ENCODE peak calls at places on chromosome 4, in six cellular contexts. U is right atrium auricular region, S is transverse colon, K is lower lobe of right lung, W is A673, O is HCT116. G is an unnamed sample. For H3K9me3, the result is how much of the 10 kb centered on the place peaks cover.

GRCh38 chr4:85784348-85784747 is 309.4 kb downstream of the ARHGAP24 start:
- DNase-seq in S (no peak), K (no peak), W (no peak), U (no peak), O (no peak), G (no peak)

GRCh38 chr4:14667624-14668295 is 334.5 kb upstream of the CPEB2 start:
- DNase-seq in K (no peak), W (peak), U (no peak), O (no peak), S (no peak), G (no peak)

GRCh38 chr4:3136454-3136853 is 62.0 kb downstream of the HTT start:
- DNase-seq in U (no peak), K (no peak), S (no peak), O (no peak), W (peak), G (no peak)

GRCh38 chr4:13763707-13764106 is 136.2 kb upstream of the BOD1L1 start:
- DNase-seq in W (no peak), K (no peak), U (no peak), O (no peak), S (no peak), G (no peak)

GRCh38 chr4:38856524-38857337 is at the start of gene TLR6:
- DNase-seq in W (peak), O (peak), S (peak), K (no peak), U (no peak), G (peak)

GRCh38 chr4:88830576-88830975 is 132.9 kb upstream of the NAP1L5 start:
- DNase-seq in W (no peak), U (no peak), K (no peak), S (no peak), O (no peak), G (no peak)

GRCh38 chr4:136863756-136864155 is 668.5 kb downstream of the PCDH18 start:
- DNase-seq in W (peak), K (no peak), U (no peak), O (peak), S (no peak), G (no peak)

GRCh38 chr4:8070751-8071718 is 87.6 kb downstream of the ABLIM2 start:
- DNase-seq in U (no peak), S (no peak), K (peak), O (no peak), W (peak), G (no peak)

GRCh38 chr4:153344131-153345010 is at the start of gene MND1:
- DNase-seq in S (peak), K (peak), U (peak), W (peak), O (peak), G (peak)

GRCh38 chr4:11281720-11282119 is 147.0 kb downstream of the HS3ST1 start:
- DNase-seq in S (no peak), U (no peak), K (no peak), O (no peak), W (no peak), G (no peak)

GRCh38 chr4:186957952-186958555 is 234.4 kb upstream of the FAT1 start:
- DNase-seq in W (no peak), O (no peak), K (no peak), S (no peak), U (no peak), G (no peak)

GRCh38 chr4:42497142-42497541 is 99.9 kb downstream of the SHISA3 start:
- DNase-seq in U (no peak), S (no peak), W (no peak), O (no peak), K (no peak), G (no peak)

GRCh38 chr4:88779431-88779830 is 81.8 kb upstream of the NAP1L5 start:
- DNase-seq in W (peak), K (no peak), U (no peak), S (no peak), O (no peak), G (no peak)

GRCh38 chr4:147874109-147874508 is 142.2 kb downstream of the ARHGAP10 start:
- DNase-seq in K (no peak), U (no peak), W (no peak), O (no peak), S (no peak), G (no peak)

GRCh38 chr4:141027421-141027820 is 105.8 kb downstream of the RNF150 start:
- DNase-seq in W (no peak), K (no peak), O (no peak), S (no peak), U (no peak), G (no peak)

GRCh38 chr4:187090401-187090800 is 366.7 kb upstream of the FAT1 start:
- DNase-seq in O (no peak), U (no peak), W (no peak), S (no peak), K (no peak), G (no peak)

GRCh38 chr4:39410415-39410814 is 3.7 kb downstream of the KLB start:
- DNase-seq in O (no peak), K (no peak), S (no peak), W (no peak), U (no peak), G (no peak)

GRCh38 chr4:136927172-136927571 is 605.1 kb downstream of the PCDH18 start:
- DNase-seq in K (no peak), O (peak), U (no peak), W (no peak), S (no peak), G (no peak)

GRCh38 chr4:2733844-2734574 is 22.1 kb downstream of the TNIP2 start:
- DNase-seq in K (no peak), S (no peak), U (no peak), O (no peak), W (no peak), G (no peak)

GRCh38 chr4:6885953-6886557 is 23.6 kb upstream of the TBC1D14 start:
- DNase-seq in K (peak), W (peak), U (peak), O (no peak), S (no peak), G (no peak)

GRCh38 chr4:92334716-92335350 is 31.1 kb downstream of the GRID2 start:
- DNase-seq in U (no peak), W (no peak), O (no peak), K (no peak), S (no peak), G (no peak)

GRCh38 chr4:71026086-71026485 is 32.6 kb downstream of the DCK start:
- DNase-seq in O (peak), U (no peak), K (no peak), S (no peak), W (peak), G (no peak)

GRCh38 chr4:24857996-24858395 is 54.8 kb downstream of the CCDC149 start:
- DNase-seq in W (no peak), K (no peak), S (no peak), O (no peak), U (no peak), G (no peak)

GRCh38 chr4:81577392-81577791 is 105.7 kb upstream of the RASGEF1B start:
- DNase-seq in W (no peak), S (no peak), K (no peak), U (no peak), O (no peak), G (no peak)

GRCh38 chr4:121801715-121802075 is 572 bp downstream of the EXOSC9 start:
- DNase-seq in O (no peak), U (no peak), K (no peak), W (no peak), S (no peak), G (no peak)

GRCh38 chr4:76434901-76435688 is at the start of gene SHROOM3:
- DNase-seq in K (no peak), S (no peak), W (peak), U (no peak), O (no peak), G (no peak)

GRCh38 chr4:146245246-146245645 is 30.9 kb downstream of the REELD1 start:
- DNase-seq in K (no peak), W (no peak), U (no peak), O (no peak), S (peak), G (peak)

GRCh38 chr4:3529363-3529762 is 2.9 kb downstream of the LRPAP1 start:
- DNase-seq in S (no peak), K (peak), U (no peak), W (no peak), O (no peak), G (no peak)

GRCh38 chr4:122041312-122041711 is 89.5 kb upstream of the TRPC3 start:
- DNase-seq in K (no peak), W (no peak), O (no peak), S (no peak), U (no peak), G (no peak)

GRCh38 chr4:26687728-26688127 is 103.8 kb downstream of the TBC1D19 start:
- DNase-seq in K (no peak), U (no peak), S (no peak), O (no peak), W (no peak), G (no peak)

GRCh38 chr4:55396305-55397023 is 707 bp downstream of the TMEM165 start:
- DNase-seq in O (no peak), W (peak), K (peak), S (peak), U (peak), G (peak)

GRCh38 chr4:72424006-72424405 is 145.0 kb downstream of the ADAMTS3 start:
- DNase-seq in O (no peak), S (no peak), W (no peak), U (no peak), K (no peak), G (no peak)

GRCh38 chr4:124970011-124970410 is 257.5 kb upstream of the ANKRD50 start:
- DNase-seq in W (no peak), U (no peak), O (no peak), S (no peak), K (no peak), G (no peak)

GRCh38 chr4:113452868-113453620 is 308.5 kb downstream of the CAMK2D start:
- DNase-seq in O (no peak), W (peak), S (no peak), U (no peak), K (no peak), G (no peak)

GRCh38 chr4:169446824-169447223 is 165.6 kb downstream of the NEK1 start:
- DNase-seq in U (no peak), K (no peak), S (no peak), O (no peak), W (no peak), G (no peak)
- H3K9me3 ChIP-seq in U (under half), K (under half), S (under half), O (under half), W (under half), G (under half)

GRCh38 chr4:4869731-4870483 is 10.4 kb downstream of the MSX1 start:
- DNase-seq in W (no peak), S (no peak), K (no peak), O (no peak), U (no peak), G (no peak)

GRCh38 chr4:4869380-4869723 is 9.9 kb downstream of the MSX1 start:
- DNase-seq in U (no peak), O (no peak), K (no peak), S (no peak), W (no peak), G (no peak)

GRCh38 chr4:4867745-4868505 is 8.5 kb downstream of the MSX1 start:
- DNase-seq in O (no peak), S (no peak), W (no peak), K (no peak), U (no peak), G (no peak)

GRCh38 chr4:4866833-4867744 is 7.6 kb downstream of the MSX1 start:
- DNase-seq in W (no peak), O (no peak), U (no peak), K (no peak), S (no peak), G (no peak)

GRCh38 chr4:4868506-4869379 is 9.3 kb downstream of the MSX1 start:
- DNase-seq in S (no peak), W (no peak), O (no peak), K (no peak), U (no peak), G (no peak)
- H3K4me3 ChIP-seq in S (no peak), W (no peak), O (no peak), K (no peak), U (no peak), G (no peak)

DNA sequence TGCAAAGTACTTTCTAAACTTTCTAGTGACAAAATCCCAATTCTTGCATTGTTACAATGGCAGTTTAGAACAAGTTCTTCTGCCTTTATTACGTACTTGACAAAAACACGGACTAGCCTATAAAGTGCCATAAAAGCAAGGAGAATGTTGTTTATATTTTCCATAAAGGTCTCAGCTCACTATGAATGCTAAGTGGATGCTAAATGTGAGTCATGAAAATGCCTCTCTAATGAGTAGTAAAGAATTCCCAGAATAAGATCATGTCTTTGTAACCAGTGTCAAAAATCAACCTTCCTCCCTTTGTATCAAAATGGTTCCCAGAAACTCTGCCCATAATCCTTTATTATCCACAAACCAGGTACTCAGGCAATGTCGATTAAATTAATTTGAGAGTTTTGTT is 539.8 kb upstream of the SLIT2 start:
- DNase-seq in W (no peak), U (no peak), S (no peak), O (no peak), K (no peak), G (no peak)
- TF ChIP-seq CTCF in W (no peak), U (no peak), S (no peak), O (no peak), K (no peak), G (no peak)

DNA sequence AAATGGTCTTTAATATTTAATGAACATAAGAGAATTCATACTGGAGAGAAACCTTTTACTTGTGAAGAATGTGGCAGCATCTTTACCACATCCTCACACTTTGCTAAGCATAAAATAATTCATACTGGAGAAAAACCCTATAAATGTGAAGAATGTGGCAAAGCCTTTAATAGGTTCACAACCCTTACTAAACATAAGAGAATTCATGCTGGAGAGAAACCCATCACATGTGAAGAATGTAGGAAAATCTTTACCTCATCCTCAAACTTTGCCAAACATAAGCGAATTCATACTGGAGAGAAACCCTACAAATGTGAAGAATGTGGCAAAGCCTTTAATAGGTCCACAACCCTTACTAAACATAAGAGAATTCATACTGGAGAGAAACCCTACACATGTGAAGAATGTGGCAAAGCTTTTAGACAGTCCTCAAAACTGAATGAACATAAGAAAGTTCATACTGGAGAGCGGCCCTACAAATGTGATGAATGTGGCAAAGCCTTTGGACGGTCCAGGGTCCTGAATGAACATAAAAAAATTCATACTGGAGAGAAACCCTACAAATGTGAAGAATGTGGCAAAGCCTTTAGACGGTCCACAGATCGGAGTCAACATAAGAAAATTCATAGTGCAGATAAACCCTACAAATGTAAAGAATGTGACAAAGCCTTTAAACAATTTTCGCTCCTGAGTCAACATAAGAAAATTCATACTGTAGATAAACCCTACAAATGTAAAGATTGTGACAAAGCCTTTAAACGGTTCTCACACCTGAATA is 35.6 kb downstream of the ZNF141 start:
- DNase-seq in K (no peak), U (no peak), W (no peak), O (no peak), S (no peak), G (no peak)
- H3K9me3 ChIP-seq in K (half or more), U (half or more), W (half or more), O (under half), S (half or more), G (half or more)

GRCh38 chr4:115920637-115921036 is 807.2 kb upstream of the NDST4 start:
- DNase-seq in O (no peak), K (no peak), U (no peak), W (no peak), S (no peak), G (no peak)
- H3K4me3 ChIP-seq in O (no peak), K (no peak), U (no peak), W (no peak), S (no peak), G (no peak)

GRCh38 chr4:100848865-100849264 is 331.0 kb upstream of the EMCN start:
- DNase-seq in K (no peak), U (no peak), S (no peak), W (peak), O (peak), G (peak)
- TF ChIP-seq CTCF in K (no peak), U (no peak), S (no peak), W (peak), O (peak), G (peak)

GRCh38 chr4:59994118-59994517 is 1206.0 kb upstream of the ADGRL3 start:
- DNase-seq in K (no peak), S (no peak), U (no peak), W (no peak), O (no peak), G (peak)
- H3K9me3 ChIP-seq in K (under half), S (under half), U (under half), W (under half), O (under half), G (under half)

DNA sequence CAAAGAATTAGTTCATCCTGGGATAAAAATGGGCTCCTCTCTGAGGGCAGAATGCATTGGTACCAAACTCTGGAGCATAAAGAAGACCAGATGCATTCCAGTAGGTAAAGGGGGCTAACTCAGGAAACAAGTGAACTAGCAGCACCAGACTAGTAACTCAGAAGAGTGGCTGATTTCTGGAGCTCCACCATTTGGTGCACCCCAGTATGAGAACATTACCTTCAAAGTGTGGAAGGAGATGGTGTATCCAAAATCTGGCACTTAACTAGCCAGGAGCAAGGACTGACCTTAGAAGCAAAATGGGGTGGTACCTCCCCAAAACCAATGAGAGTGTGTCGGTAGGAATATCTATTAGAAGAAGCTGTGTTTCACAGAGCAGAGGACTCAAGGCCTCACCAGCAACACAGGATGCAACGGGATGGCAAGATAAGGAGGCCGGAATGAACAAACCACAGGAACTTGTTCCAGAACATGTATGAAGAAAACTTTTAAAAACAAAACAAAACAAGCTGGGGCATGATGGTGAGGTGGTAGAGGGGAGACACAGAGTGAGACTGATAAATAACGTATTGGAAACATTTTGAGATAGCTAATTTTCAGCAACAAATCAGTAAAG is 142.3 kb downstream of the INPP4B start:
- DNase-seq in U (no peak), W (no peak), S (no peak), K (no peak), O (no peak), G (no peak)
- H3K4me3 ChIP-seq in U (no peak), W (no peak), S (no peak), K (no peak), O (no peak), G (no peak)

DNA sequence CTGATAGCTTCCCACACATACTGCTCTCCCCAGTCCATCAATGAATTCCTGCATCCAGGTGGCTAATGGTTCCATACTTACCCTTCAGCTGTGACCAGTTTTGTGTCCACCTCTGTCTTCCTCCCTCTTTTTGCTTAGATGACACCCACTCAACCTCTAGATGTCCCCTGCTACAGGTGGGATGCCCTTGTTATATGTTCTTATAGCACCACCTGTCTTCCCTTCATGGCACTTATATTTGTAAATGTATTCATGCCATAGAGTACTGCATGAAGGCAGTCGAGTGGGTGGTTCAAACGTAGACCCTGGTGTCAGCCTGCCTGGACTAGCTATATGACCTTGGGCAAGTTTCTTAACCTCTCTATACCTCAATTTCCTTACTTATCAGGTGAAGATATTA is 6.5 kb upstream of the USP46 start:
- DNase-seq in S (no peak), W (no peak), K (no peak), O (peak), U (no peak), G (no peak)
- TF ChIP-seq CTCF in S (no peak), W (peak), K (peak), O (peak), U (no peak), G (peak)

GRCh38 chr4:168972601-168973000 is 37.5 kb downstream of the CBR4 start:
- DNase-seq in W (no peak), S (no peak), O (no peak), K (no peak), U (no peak), G (no peak)
- H3K9me3 ChIP-seq in W (under half), S (under half), O (under half), K (under half), U (under half), G (under half)